ENCODE peak calls at places on chromosomes 4 and X, in five cellular contexts. R is colonic mucosa, G is PC-9, M is astrocyte, E is choroid plexus epithelial cell. O is an unnamed sample.

GRCh38 chr4:152460488-152460887 is 75.4 kb downstream of the FBXW7 start:
- DNase-seq in R (no peak), G (no peak), M (peak; percentile 59), E (peak; percentile 94), O (no peak)

GRCh38 chr4:122602277-122603142 is 18.4 kb downstream of the IL21 start:
- DNase-seq in R (no peak), G (peak; percentile 6), M (no peak), E (peak; percentile 74), O (no peak)

GRCh38 chrX:104270916-104271512 is 16.3 kb upstream of the ESX1 start:
- DNase-seq in R (peak; percentile 39), G (peak; percentile 47), M (peak; percentile 4), E (peak; percentile 47), O (no peak)

GRCh38 chr4:10074767-10075105 is 41.9 kb downstream of the WDR1 start:
- DNase-seq in R (no peak), G (no peak), M (peak; percentile 53), E (peak; percentile 88), O (peak; percentile 28)

GRCh38 chr4:54568184-54568583 is 89.6 kb upstream of the KIT start:
- DNase-seq in R (no peak), G (no peak), M (peak; percentile 77), E (peak; percentile 13), O (no peak)

GRCh38 chr4:68589790-68590189 is 13.7 kb upstream of the UGT2B17 start:
- DNase-seq in R (no peak), G (no peak), M (no peak), E (no peak), O (no peak)

GRCh38 chr4:150569384-150569987 is 12.5 kb upstream of the MAB21L2 start:
- DNase-seq in R (no peak), G (no peak), M (peak; percentile 87), E (peak; percentile 83), O (no peak)

GRCh38 chrX:31266172-31267076 is 194.6 kb upstream of the FTHL17 start:
- DNase-seq in R (peak; percentile 60), G (peak; percentile 29), M (no peak), E (peak; percentile 27), O (no peak)

GRCh38 chr4:141713771-141714445 is 77.5 kb downstream of the IL15 start:
- DNase-seq in R (no peak), G (peak; percentile 39), M (peak; percentile 81), E (peak; percentile 67), O (peak; percentile 72)

GRCh38 chr4:950136-951020 is 18.1 kb downstream of the TMEM175 start:
- DNase-seq in R (peak; percentile 4), G (no peak), M (no peak), E (no peak), O (no peak)

GRCh38 chr4:19151684-19152083 is 1100.0 kb upstream of the SLIT2 start:
- DNase-seq in R (no peak), G (no peak), M (no peak), E (no peak), O (no peak)

GRCh38 chr4:182189107-182189878 is 53.9 kb upstream of the TENM3 start:
- DNase-seq in R (no peak), G (no peak), M (peak; percentile 100), E (peak; percentile 68), O (peak; percentile 75)

GRCh38 chr4:146095091-146095690 is 80.3 kb upstream of the LSM6 start:
- DNase-seq in R (peak; percentile 73), G (peak; percentile 20), M (peak; percentile 12), E (peak; percentile 81), O (no peak)

GRCh38 chr4:154928640-154929257 is 147.7 kb downstream of the RBM46 start:
- DNase-seq in R (no peak), G (no peak), M (peak; percentile 13), E (peak; percentile 55), O (no peak)

GRCh38 chr4:176409627-176410026 is 89.9 kb downstream of the SPCS3 start:
- DNase-seq in R (no peak), G (no peak), M (peak; percentile 27), E (peak; percentile 35), O (no peak)

GRCh38 chr4:55742655-55743191 is 76.9 kb upstream of the EXOC1L start:
- DNase-seq in R (no peak), G (no peak), M (peak; percentile 54), E (peak; percentile 79), O (no peak)

GRCh38 chr4:7280906-7281305 is 88.6 kb downstream of the SORCS2 start:
- DNase-seq in R (no peak), G (no peak), M (peak; percentile 36), E (no peak), O (no peak)

GRCh38 chr4:25427871-25428270 is 50.8 kb downstream of the ANAPC4 start:
- DNase-seq in R (no peak), G (no peak), M (no peak), E (no peak), O (no peak)

GRCh38 chr4:126851391-126851790 is 781.4 kb upstream of the INTU start:
- DNase-seq in R (no peak), G (no peak), M (peak; percentile 78), E (peak; percentile 57), O (peak; percentile 36)

GRCh38 chrX:100731441-100732281 is at the start of gene SYTL4:
- DNase-seq in R (peak; percentile 59), G (peak; percentile 52), M (no peak), E (peak; percentile 12), O (no peak)

GRCh38 chr4:6942238-6942800 is 32.7 kb downstream of the TBC1D14 start:
- DNase-seq in R (no peak), G (peak; percentile 53), M (peak; percentile 93), E (peak; percentile 98), O (peak; percentile 78)

GRCh38 chr4:123055943-123056342 is 133.5 kb upstream of the NUDT6 start:
- DNase-seq in R (no peak), G (no peak), M (peak; percentile 18), E (no peak), O (no peak)

GRCh38 chr4:174451897-174452296 is 70.4 kb downstream of the HPGD start:
- DNase-seq in R (no peak), G (no peak), M (no peak), E (no peak), O (no peak)

GRCh38 chrX:101409043-101409442 is 1.0 kb downstream of the HNRNPH2 start:
- DNase-seq in R (no peak), G (no peak), M (no peak), E (no peak), O (no peak)

GRCh38 chr4:7844247-7844991 is 95.2 kb downstream of the AFAP1 start:
- DNase-seq in R (peak; percentile 82), G (peak; percentile 67), M (peak; percentile 99), E (peak; percentile 89), O (no peak)

GRCh38 chrX:45515262-45516215 is 314.9 kb upstream of the DIPK2B start:
- DNase-seq in R (peak; percentile 44), G (peak; percentile 46), M (peak; percentile 81), E (peak; percentile 91), O (peak; percentile 58)

GRCh38 chr4:112840061-112840460 is 203.1 kb downstream of the LARP7 start:
- DNase-seq in R (no peak), G (no peak), M (peak; percentile 36), E (peak; percentile 6), O (no peak)

GRCh38 chr4:89915151-89915550 is 20.5 kb downstream of the MMRN1 start:
- DNase-seq in R (no peak), G (no peak), M (no peak), E (no peak), O (no peak)

GRCh38 chr4:88204882-88205281 is 46.4 kb upstream of the ABCG2 start:
- DNase-seq in R (no peak), G (no peak), M (no peak), E (no peak), O (no peak)

GRCh38 chr4:98928131-98928504 is 815 bp downstream of the EIF4E start:
- DNase-seq in R (peak; percentile 80), G (peak; percentile 52), M (peak; percentile 74), E (peak; percentile 85), O (peak; percentile 52)
- TF ChIP-seq CTCF in R (no peak), G (no peak), M (no peak), E (no peak), O (no peak)

GRCh38 chr4:41155194-41155830 is 59.0 kb downstream of the APBB2 start:
- DNase-seq in R (no peak), G (no peak), M (peak; percentile 93), E (peak; percentile 92), O (no peak)

GRCh38 chr4:41157009-41157408 is 57.3 kb downstream of the APBB2 start:
- DNase-seq in R (no peak), G (no peak), M (no peak), E (no peak), O (no peak)

GRCh38 chr4:41158274-41158673 is 56.1 kb downstream of the APBB2 start:
- DNase-seq in R (no peak), G (no peak), M (no peak), E (no peak), O (no peak)

GRCh38 chr4:41154814-41155177 is 59.5 kb downstream of the APBB2 start:
- DNase-seq in R (no peak), G (no peak), M (peak; percentile 49), E (no peak), O (no peak)

GRCh38 chr4:41156574-41156973 is 57.8 kb downstream of the APBB2 start:
- DNase-seq in R (no peak), G (no peak), M (peak; percentile 75), E (peak; percentile 74), O (no peak)
- H3K4me3 ChIP-seq in R (no peak overlapping the region), G (no peak overlapping the region), M (no peak overlapping the region), E (no peak overlapping the region), O (no peak overlapping the region)

GRCh38 chrX:69258893-69259292 is 93.6 kb upstream of the PJA1 start:
- DNase-seq in R (no peak), G (no peak), M (no peak), E (no peak), O (no peak)

GRCh38 chrX:69268637-69269036 is 103.4 kb upstream of the PJA1 start:
- DNase-seq in R (no peak), G (no peak), M (no peak), E (no peak), O (no peak)

GRCh38 chrX:69262036-69262905 is 97.0 kb upstream of the PJA1 start:
- DNase-seq in R (no peak), G (no peak), M (peak; percentile 38), E (peak; percentile 60), O (no peak)

GRCh38 chrX:69264134-69264533 is 98.9 kb upstream of the PJA1 start:
- DNase-seq in R (no peak), G (no peak), M (no peak), E (no peak), O (no peak)

GRCh38 chrX:69263421-69263820 is 98.2 kb upstream of the PJA1 start:
- DNase-seq in R (no peak), G (no peak), M (no peak), E (no peak), O (no peak)
- TF ChIP-seq CTCF in R (no peak), G (no peak), M (no peak), E (no peak), O (no peak)

GRCh38 chr4:47705326-47705981 is 132.4 kb downstream of the CORIN start:
- DNase-seq in R (no peak), G (no peak), M (no peak), E (peak; percentile 78), O (no peak)
- H3K4me3 ChIP-seq in R (no peak overlapping the region), G (no peak overlapping the region), M (no peak overlapping the region), E (no peak overlapping the region), O (no peak overlapping the region)

GRCh38 chrX:68823413-68824151 is 5.2 kb upstream of the EFNB1 start:
- DNase-seq in R (no peak), G (no peak), M (no peak), E (no peak), O (no peak)
- TF ChIP-seq CTCF in R (no peak), G (no peak), M (no peak), E (no peak), O (no peak)

GRCh38 chr4:94801016-94801415 is 43.3 kb downstream of the BMPR1B start:
- DNase-seq in R (no peak), G (no peak), M (no peak), E (no peak), O (no peak)
- H3K4me3 ChIP-seq in R (no peak overlapping the region), G (no peak overlapping the region), M (no peak overlapping the region), E (no peak overlapping the region), O (no peak overlapping the region)

GRCh38 chrX:74291577-74291963 is 12.4 kb upstream of the ZCCHC13 start:
- DNase-seq in R (no peak), G (no peak), M (no peak), E (no peak), O (no peak)
- TF ChIP-seq CTCF in R (no peak), G (no peak), M (no peak), E (no peak), O (no peak)

O was measured in retinal pigment epithelial cell.